ENCODE peak calls at places on chromosome 15, in ten cellular contexts. One of them, this sample, is unnamed.

GRCh38 chr15:79981861-79982455 is 11.0 kb upstream of the BCL2A1 start:
- DNase-seq in endothelial cell: no peak
- DNase-seq in AG09319: no peak
- DNase-seq in fibroblast of pulmonary artery: no peak
- DNase-seq in cardiac fibroblast: no peak
- DNase-seq in mammary epithelial cell: no peak
- DNase-seq in activated CD8-positive, alpha-beta T cell treated with anti-CD3 and anti-CD28 coated beads for 36 hours: no peak
- DNase-seq in progenitor cell of endocrine pancreas: no peak
- DNase-seq in right lobe of liver: no peak
- DNase-seq in dorsolateral prefrontal cortex: no peak
- DNase-seq in this sample: peak; percentile 78

GRCh38 chr15:82838096-82838735 is 28.8 kb downstream of the WHAMM start:
- DNase-seq in endothelial cell: no peak
- DNase-seq in AG09319: no peak
- DNase-seq in fibroblast of pulmonary artery: no peak
- DNase-seq in cardiac fibroblast: no peak
- DNase-seq in mammary epithelial cell: no peak
- DNase-seq in activated CD8-positive, alpha-beta T cell treated with anti-CD3 and anti-CD28 coated beads for 36 hours: no peak
- DNase-seq in progenitor cell of endocrine pancreas: no peak
- DNase-seq in right lobe of liver: no peak
- DNase-seq in dorsolateral prefrontal cortex: no peak
- DNase-seq in this sample: no peak

GRCh38 chr15:37819191-37819590 is 115.2 kb upstream of the TMCO5A start:
- DNase-seq in endothelial cell: no peak
- DNase-seq in AG09319: no peak
- DNase-seq in fibroblast of pulmonary artery: peak; percentile 38
- DNase-seq in cardiac fibroblast: peak; percentile 33
- DNase-seq in mammary epithelial cell: no peak
- DNase-seq in activated CD8-positive, alpha-beta T cell treated with anti-CD3 and anti-CD28 coated beads for 36 hours: no peak
- DNase-seq in progenitor cell of endocrine pancreas: no peak
- DNase-seq in right lobe of liver: no peak
- DNase-seq in dorsolateral prefrontal cortex: no peak
- DNase-seq in this sample: no peak

GRCh38 chr15:45641374-45641778 is 6.5 kb downstream of the SQOR start:
- DNase-seq in endothelial cell: no peak
- DNase-seq in AG09319: peak; percentile 76
- DNase-seq in fibroblast of pulmonary artery: peak; percentile 92
- DNase-seq in cardiac fibroblast: peak; percentile 85
- DNase-seq in mammary epithelial cell: peak; percentile 93
- DNase-seq in activated CD8-positive, alpha-beta T cell treated with anti-CD3 and anti-CD28 coated beads for 36 hours: no peak
- DNase-seq in progenitor cell of endocrine pancreas: no peak
- DNase-seq in right lobe of liver: peak; percentile 64
- DNase-seq in dorsolateral prefrontal cortex: no peak
- DNase-seq in this sample: peak; percentile 59

GRCh38 chr15:57153140-57153539 is 223.2 kb upstream of the CGNL1 start:
- DNase-seq in endothelial cell: no peak
- DNase-seq in AG09319: no peak
- DNase-seq in fibroblast of pulmonary artery: peak; percentile 94
- DNase-seq in cardiac fibroblast: peak; percentile 94
- DNase-seq in mammary epithelial cell: no peak
- DNase-seq in activated CD8-positive, alpha-beta T cell treated with anti-CD3 and anti-CD28 coated beads for 36 hours: peak; percentile 28
- DNase-seq in progenitor cell of endocrine pancreas: no peak
- DNase-seq in right lobe of liver: no peak
- DNase-seq in dorsolateral prefrontal cortex: no peak
- DNase-seq in this sample: no peak

GRCh38 chr15:98226578-98226977 is 266.1 kb downstream of the ARRDC4 start:
- DNase-seq in endothelial cell: no peak
- DNase-seq in AG09319: no peak
- DNase-seq in fibroblast of pulmonary artery: no peak
- DNase-seq in cardiac fibroblast: no peak
- DNase-seq in mammary epithelial cell: peak; percentile 66
- DNase-seq in activated CD8-positive, alpha-beta T cell treated with anti-CD3 and anti-CD28 coated beads for 36 hours: no peak
- DNase-seq in progenitor cell of endocrine pancreas: no peak
- DNase-seq in right lobe of liver: no peak
- DNase-seq in dorsolateral prefrontal cortex: no peak
- DNase-seq in this sample: no peak

GRCh38 chr15:72725446-72725845 is 39.4 kb downstream of the BBS4 start:
- DNase-seq in endothelial cell: no peak
- DNase-seq in AG09319: no peak
- DNase-seq in fibroblast of pulmonary artery: no peak
- DNase-seq in cardiac fibroblast: no peak
- DNase-seq in mammary epithelial cell: no peak
- DNase-seq in activated CD8-positive, alpha-beta T cell treated with anti-CD3 and anti-CD28 coated beads for 36 hours: no peak
- DNase-seq in progenitor cell of endocrine pancreas: no peak
- DNase-seq in right lobe of liver: no peak
- DNase-seq in dorsolateral prefrontal cortex: no peak
- DNase-seq in this sample: no peak

GRCh38 chr15:53716909-53717878 is 42.3 kb downstream of the WDR72 start:
- DNase-seq in endothelial cell: no peak
- DNase-seq in AG09319: no peak
- DNase-seq in fibroblast of pulmonary artery: peak; percentile 0
- DNase-seq in cardiac fibroblast: no peak
- DNase-seq in mammary epithelial cell: peak; percentile 2
- DNase-seq in activated CD8-positive, alpha-beta T cell treated with anti-CD3 and anti-CD28 coated beads for 36 hours: no peak
- DNase-seq in progenitor cell of endocrine pancreas: no peak
- DNase-seq in right lobe of liver: no peak
- DNase-seq in dorsolateral prefrontal cortex: no peak
- DNase-seq in this sample: no peak

GRCh38 chr15:59224474-59224873 is 17.8 kb downstream of the LDHAL6B start:
- DNase-seq in endothelial cell: no peak
- DNase-seq in AG09319: no peak
- DNase-seq in fibroblast of pulmonary artery: no peak
- DNase-seq in cardiac fibroblast: no peak
- DNase-seq in mammary epithelial cell: no peak
- DNase-seq in activated CD8-positive, alpha-beta T cell treated with anti-CD3 and anti-CD28 coated beads for 36 hours: no peak
- DNase-seq in progenitor cell of endocrine pancreas: no peak
- DNase-seq in right lobe of liver: peak; percentile 54
- DNase-seq in dorsolateral prefrontal cortex: no peak
- DNase-seq in this sample: no peak

GRCh38 chr15:42549052-42549491 is 434 bp downstream of the HAUS2 start:
- DNase-seq in endothelial cell: no peak
- DNase-seq in AG09319: no peak
- DNase-seq in fibroblast of pulmonary artery: peak; percentile 35
- DNase-seq in cardiac fibroblast: peak; percentile 35
- DNase-seq in mammary epithelial cell: no peak
- DNase-seq in activated CD8-positive, alpha-beta T cell treated with anti-CD3 and anti-CD28 coated beads for 36 hours: peak; percentile 15
- DNase-seq in progenitor cell of endocrine pancreas: no peak
- DNase-seq in right lobe of liver: no peak
- DNase-seq in dorsolateral prefrontal cortex: no peak
- DNase-seq in this sample: peak; percentile 75

GRCh38 chr15:57235865-57236264 is 140.4 kb upstream of the CGNL1 start:
- DNase-seq in endothelial cell: no peak
- DNase-seq in AG09319: no peak
- DNase-seq in fibroblast of pulmonary artery: peak; percentile 88
- DNase-seq in cardiac fibroblast: peak; percentile 86
- DNase-seq in mammary epithelial cell: no peak
- DNase-seq in activated CD8-positive, alpha-beta T cell treated with anti-CD3 and anti-CD28 coated beads for 36 hours: no peak
- DNase-seq in progenitor cell of endocrine pancreas: no peak
- DNase-seq in right lobe of liver: no peak
- DNase-seq in dorsolateral prefrontal cortex: no peak
- DNase-seq in this sample: no peak

GRCh38 chr15:66718220-66718988 is 16.4 kb downstream of the SMAD6 start:
- DNase-seq in endothelial cell: no peak
- DNase-seq in AG09319: no peak
- DNase-seq in fibroblast of pulmonary artery: no peak
- DNase-seq in cardiac fibroblast: no peak
- DNase-seq in mammary epithelial cell: no peak
- DNase-seq in activated CD8-positive, alpha-beta T cell treated with anti-CD3 and anti-CD28 coated beads for 36 hours: no peak
- DNase-seq in progenitor cell of endocrine pancreas: no peak
- DNase-seq in right lobe of liver: no peak
- DNase-seq in dorsolateral prefrontal cortex: no peak
- DNase-seq in this sample: no peak

GRCh38 chr15:39434751-39435238 is 146.1 kb upstream of the THBS1 start:
- DNase-seq in endothelial cell: no peak
- DNase-seq in AG09319: no peak
- DNase-seq in fibroblast of pulmonary artery: no peak
- DNase-seq in cardiac fibroblast: peak; percentile 52
- DNase-seq in mammary epithelial cell: no peak
- DNase-seq in activated CD8-positive, alpha-beta T cell treated with anti-CD3 and anti-CD28 coated beads for 36 hours: no peak
- DNase-seq in progenitor cell of endocrine pancreas: no peak
- DNase-seq in right lobe of liver: no peak
- DNase-seq in dorsolateral prefrontal cortex: no peak
- DNase-seq in this sample: no peak

GRCh38 chr15:67433495-67434099 is 87.3 kb upstream of the C15orf61 start:
- DNase-seq in endothelial cell: peak; percentile 66
- DNase-seq in AG09319: peak; percentile 18
- DNase-seq in fibroblast of pulmonary artery: peak; percentile 74
- DNase-seq in cardiac fibroblast: peak; percentile 74
- DNase-seq in mammary epithelial cell: peak; percentile 39
- DNase-seq in activated CD8-positive, alpha-beta T cell treated with anti-CD3 and anti-CD28 coated beads for 36 hours: peak; percentile 49
- DNase-seq in progenitor cell of endocrine pancreas: no peak
- DNase-seq in right lobe of liver: peak; percentile 48
- DNase-seq in dorsolateral prefrontal cortex: no peak
- DNase-seq in this sample: peak; percentile 46

GRCh38 chr15:54803987-54804386 is 392.8 kb downstream of the RSL24D1 start:
- DNase-seq in endothelial cell: no peak
- DNase-seq in AG09319: no peak
- DNase-seq in fibroblast of pulmonary artery: no peak
- DNase-seq in cardiac fibroblast: no peak
- DNase-seq in mammary epithelial cell: no peak
- DNase-seq in activated CD8-positive, alpha-beta T cell treated with anti-CD3 and anti-CD28 coated beads for 36 hours: no peak
- DNase-seq in progenitor cell of endocrine pancreas: no peak
- DNase-seq in right lobe of liver: no peak
- DNase-seq in dorsolateral prefrontal cortex: no peak
- DNase-seq in this sample: no peak

GRCh38 chr15:83284563-83285283 is at the start of gene BNC1:
- DNase-seq in endothelial cell: peak; percentile 37
- DNase-seq in AG09319: no peak
- DNase-seq in fibroblast of pulmonary artery: peak; percentile 31
- DNase-seq in cardiac fibroblast: no peak
- DNase-seq in mammary epithelial cell: peak; percentile 84
- DNase-seq in activated CD8-positive, alpha-beta T cell treated with anti-CD3 and anti-CD28 coated beads for 36 hours: no peak
- DNase-seq in progenitor cell of endocrine pancreas: no peak
- DNase-seq in right lobe of liver: no peak
- DNase-seq in dorsolateral prefrontal cortex: no peak
- DNase-seq in this sample: no peak

GRCh38 chr15:40803076-40803475 is 3.8 kb upstream of the ZFYVE19 start:
- DNase-seq in endothelial cell: no peak
- DNase-seq in AG09319: no peak
- DNase-seq in fibroblast of pulmonary artery: no peak
- DNase-seq in cardiac fibroblast: no peak
- DNase-seq in mammary epithelial cell: no peak
- DNase-seq in activated CD8-positive, alpha-beta T cell treated with anti-CD3 and anti-CD28 coated beads for 36 hours: no peak
- DNase-seq in progenitor cell of endocrine pancreas: no peak
- DNase-seq in right lobe of liver: no peak
- DNase-seq in dorsolateral prefrontal cortex: no peak
- DNase-seq in this sample: no peak

DNA sequence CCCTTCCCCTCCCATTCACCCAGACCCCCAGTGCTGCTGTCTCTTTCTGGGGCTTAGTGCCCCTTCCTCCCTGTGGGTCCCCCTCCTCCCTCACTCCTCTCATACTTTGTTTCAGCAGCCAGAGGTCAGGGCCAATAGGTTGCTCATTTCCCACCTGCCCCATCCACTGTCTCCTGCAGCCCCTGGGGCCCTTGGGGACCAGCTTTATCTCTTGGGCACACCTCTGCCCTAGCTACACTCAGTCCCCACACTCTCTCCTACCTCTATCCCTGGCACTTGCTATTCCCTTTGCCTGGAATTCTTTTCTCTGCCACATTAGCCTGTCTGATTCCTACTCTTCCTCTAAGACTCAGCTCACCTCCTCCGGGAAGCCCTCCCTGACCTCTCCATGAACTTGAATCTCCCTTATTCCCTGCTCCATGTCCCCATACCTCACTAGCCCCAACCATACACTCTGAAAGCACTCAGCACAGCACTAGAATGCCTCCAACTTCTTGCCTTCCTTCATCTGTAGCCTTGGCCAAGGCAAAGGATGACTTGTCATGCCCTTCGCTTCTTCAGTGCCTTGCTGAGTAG is 14.6 kb downstream of the ANPEP start:
- DNase-seq in endothelial cell: no peak
- DNase-seq in AG09319: no peak
- DNase-seq in fibroblast of pulmonary artery: no peak
- DNase-seq in cardiac fibroblast: no peak
- DNase-seq in mammary epithelial cell: no peak
- DNase-seq in activated CD8-positive, alpha-beta T cell treated with anti-CD3 and anti-CD28 coated beads for 36 hours: no peak
- DNase-seq in progenitor cell of endocrine pancreas: no peak
- DNase-seq in right lobe of liver: no peak
- DNase-seq in dorsolateral prefrontal cortex: no peak
- DNase-seq in this sample: no peak
- TF ChIP-seq CTCF in endothelial cell: no peak
- TF ChIP-seq CTCF in AG09319: no peak
- TF ChIP-seq CTCF in fibroblast of pulmonary artery: no peak
- TF ChIP-seq CTCF in cardiac fibroblast: no peak
- TF ChIP-seq CTCF in mammary epithelial cell: no peak
- TF ChIP-seq CTCF in activated CD8-positive, alpha-beta T cell treated with anti-CD3 and anti-CD28 coated beads for 36 hours: no peak
- TF ChIP-seq CTCF in progenitor cell of endocrine pancreas: no peak
- TF ChIP-seq CTCF in right lobe of liver: no peak
- TF ChIP-seq CTCF in dorsolateral prefrontal cortex: no peak
- TF ChIP-seq CTCF in this sample: no peak

GRCh38 chr15:100926258-100926657 is 7.1 kb downstream of the LRRK1 start:
- DNase-seq in endothelial cell: no peak
- DNase-seq in AG09319: no peak
- DNase-seq in fibroblast of pulmonary artery: no peak
- DNase-seq in cardiac fibroblast: no peak
- DNase-seq in mammary epithelial cell: no peak
- DNase-seq in activated CD8-positive, alpha-beta T cell treated with anti-CD3 and anti-CD28 coated beads for 36 hours: no peak
- DNase-seq in progenitor cell of endocrine pancreas: no peak
- DNase-seq in right lobe of liver: no peak
- DNase-seq in dorsolateral prefrontal cortex: no peak
- DNase-seq in this sample: no peak
- TF ChIP-seq CTCF in endothelial cell: no peak
- TF ChIP-seq CTCF in AG09319: no peak
- TF ChIP-seq CTCF in fibroblast of pulmonary artery: no peak
- TF ChIP-seq CTCF in cardiac fibroblast: peak; percentile 7
- TF ChIP-seq CTCF in mammary epithelial cell: peak; percentile 3
- TF ChIP-seq CTCF in activated CD8-positive, alpha-beta T cell treated with anti-CD3 and anti-CD28 coated beads for 36 hours: no peak
- TF ChIP-seq CTCF in progenitor cell of endocrine pancreas: no peak
- TF ChIP-seq CTCF in right lobe of liver: no peak
- TF ChIP-seq CTCF in dorsolateral prefrontal cortex: no peak
- TF ChIP-seq CTCF in this sample: no peak

DNA sequence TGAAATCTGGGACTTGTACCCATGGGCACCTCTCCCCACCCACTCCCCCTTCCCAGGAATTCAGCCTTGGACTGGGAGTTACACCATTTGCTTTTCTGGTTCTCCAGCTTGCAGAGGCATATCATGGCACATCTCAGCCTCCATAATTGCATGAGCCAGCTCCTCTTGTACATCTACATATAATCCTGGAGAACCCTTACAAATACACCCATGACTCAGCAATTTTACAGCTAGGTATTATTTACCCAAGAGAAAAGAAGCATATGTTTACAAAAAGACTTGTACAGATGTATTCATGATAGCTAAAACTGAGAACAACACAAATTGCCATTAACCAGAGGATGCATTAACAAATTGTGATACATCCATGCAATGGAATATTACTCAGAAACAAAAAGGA is 58.4 kb downstream of the RPLP1 start:
- DNase-seq in endothelial cell: no peak
- DNase-seq in AG09319: no peak
- DNase-seq in fibroblast of pulmonary artery: no peak
- DNase-seq in cardiac fibroblast: no peak
- DNase-seq in mammary epithelial cell: no peak
- DNase-seq in activated CD8-positive, alpha-beta T cell treated with anti-CD3 and anti-CD28 coated beads for 36 hours: no peak
- DNase-seq in progenitor cell of endocrine pancreas: no peak
- DNase-seq in right lobe of liver: no peak
- DNase-seq in dorsolateral prefrontal cortex: no peak
- DNase-seq in this sample: no peak
- TF ChIP-seq CTCF in endothelial cell: no peak
- TF ChIP-seq CTCF in AG09319: no peak
- TF ChIP-seq CTCF in fibroblast of pulmonary artery: no peak
- TF ChIP-seq CTCF in cardiac fibroblast: no peak
- TF ChIP-seq CTCF in mammary epithelial cell: no peak
- TF ChIP-seq CTCF in activated CD8-positive, alpha-beta T cell treated with anti-CD3 and anti-CD28 coated beads for 36 hours: no peak
- TF ChIP-seq CTCF in progenitor cell of endocrine pancreas: no peak
- TF ChIP-seq CTCF in right lobe of liver: no peak
- TF ChIP-seq CTCF in dorsolateral prefrontal cortex: no peak
- TF ChIP-seq CTCF in this sample: no peak

GRCh38 chr15:23855947-23856346 is 168.8 kb upstream of the NDN start:
- DNase-seq in endothelial cell: no peak
- DNase-seq in AG09319: no peak
- DNase-seq in fibroblast of pulmonary artery: no peak
- DNase-seq in cardiac fibroblast: no peak
- DNase-seq in mammary epithelial cell: no peak
- DNase-seq in activated CD8-positive, alpha-beta T cell treated with anti-CD3 and anti-CD28 coated beads for 36 hours: no peak
- DNase-seq in progenitor cell of endocrine pancreas: no peak
- DNase-seq in right lobe of liver: no peak
- DNase-seq in dorsolateral prefrontal cortex: no peak
- DNase-seq in this sample: no peak
- TF ChIP-seq CTCF in endothelial cell: no peak
- TF ChIP-seq CTCF in AG09319: no peak
- TF ChIP-seq CTCF in fibroblast of pulmonary artery: no peak
- TF ChIP-seq CTCF in cardiac fibroblast: no peak
- TF ChIP-seq CTCF in mammary epithelial cell: no peak
- TF ChIP-seq CTCF in activated CD8-positive, alpha-beta T cell treated with anti-CD3 and anti-CD28 coated beads for 36 hours: no peak
- TF ChIP-seq CTCF in progenitor cell of endocrine pancreas: no peak
- TF ChIP-seq CTCF in right lobe of liver: peak; percentile 16
- TF ChIP-seq CTCF in dorsolateral prefrontal cortex: no peak
- TF ChIP-seq CTCF in this sample: no peak

This sample was measured in HL-60.